ENCODE peak calls at places on chromosomes 12 and 14, in six cellular contexts. E is endothelial cell of umbilical vein, D is A549, O is K562, Q is GM12878, Z is HepG2. T is an unnamed sample.

GRCh38 chr14:74409441-74409840 is 16.6 kb downstream of the SYNDIG1L start:
- DNase-seq in E (no peak), D (no peak), O (no peak), Q (no peak), Z (no peak), T (no peak)

GRCh38 chr14:78576437-78577166 is 406.4 kb downstream of the NRXN3 start:
- DNase-seq in E (no peak), D (no peak), O (no peak), Q (no peak), Z (no peak), T (no peak)

GRCh38 chr12:47021298-47021697 is 58.1 kb upstream of the PCED1B start:
- DNase-seq in E (peak), D (peak), O (peak), Q (peak), Z (peak), T (peak)

GRCh38 chr14:28756896-28757570 is 9.6 kb upstream of the FOXG1 start:
- DNase-seq in E (peak), D (peak), O (no peak), Q (no peak), Z (peak), T (peak)

GRCh38 chr14:23483216-23483854 is 13.8 kb downstream of the NGDN start:
- DNase-seq in E (no peak), D (peak), O (peak), Q (no peak), Z (peak), T (peak)

GRCh38 chr12:1657616-1658167 is 28.7 kb downstream of the WNT5B start:
- DNase-seq in E (no peak), D (no peak), O (no peak), Q (no peak), Z (no peak), T (no peak)

GRCh38 chr14:83251402-83251801 is 1717.7 kb upstream of the SEL1L start:
- DNase-seq in E (no peak), D (no peak), O (no peak), Q (no peak), Z (no peak), T (no peak)

GRCh38 chr12:114691196-114691595 is 7.2 kb upstream of the TBX3 start:
- DNase-seq in E (no peak), D (no peak), O (no peak), Q (no peak), Z (no peak), T (no peak)

GRCh38 chr12:31362759-31363415 is 36.9 kb upstream of the SINHCAF start:
- DNase-seq in E (no peak), D (peak), O (peak), Q (peak), Z (peak), T (peak)

GRCh38 chr12:77833329-77833728 is 2.6 kb downstream of the NAV3 start:
- DNase-seq in E (no peak), D (no peak), O (no peak), Q (no peak), Z (no peak), T (no peak)

DNA sequence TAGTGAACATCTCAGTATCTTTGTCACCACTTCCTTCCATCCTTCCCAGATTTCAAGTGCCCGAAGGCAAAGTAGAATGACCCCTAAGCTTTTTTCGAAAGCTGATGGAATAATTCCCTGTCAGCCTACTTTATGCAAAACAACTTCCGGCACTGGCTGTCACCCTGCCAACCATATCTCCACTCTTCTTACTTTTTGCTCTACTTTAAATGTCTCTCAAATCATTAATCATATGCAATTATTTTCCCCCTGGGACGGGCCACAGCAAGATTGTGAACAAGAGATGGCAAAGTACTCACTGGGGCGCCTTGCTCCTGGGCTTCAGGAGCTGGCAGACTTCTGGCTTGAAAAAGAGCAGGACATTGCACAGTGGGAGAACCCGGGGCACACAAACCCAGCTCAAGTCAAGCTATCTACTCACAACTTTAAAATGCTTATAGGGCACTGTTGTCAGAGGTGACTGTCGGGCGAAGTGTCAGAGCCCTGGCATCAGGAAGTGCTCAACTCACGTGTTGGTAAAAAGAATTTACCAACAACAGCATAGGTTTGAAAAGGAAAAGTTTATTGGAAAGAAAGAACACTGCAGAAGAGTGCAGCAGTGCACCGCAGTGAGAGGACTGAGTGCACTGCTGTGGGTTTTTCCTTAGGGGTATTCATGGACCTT is 373.4 kb downstream of the PAWR start:
- DNase-seq in E (no peak), D (no peak), O (no peak), Q (no peak), Z (no peak), T (no peak)
- TF ChIP-seq MYC in E (no peak), D (no peak), O (no peak), Q (no peak), Z (no peak), T (no peak)

GRCh38 chr12:49946497-49946896 is 4.0 kb upstream of the AQP2 start:
- DNase-seq in E (no peak), D (no peak), O (no peak), Q (no peak), Z (no peak), T (no peak)

GRCh38 chr12:49946086-49946485 is 4.5 kb upstream of the AQP2 start:
- DNase-seq in E (no peak), D (no peak), O (no peak), Q (no peak), Z (no peak), T (no peak)

GRCh38 chr12:49944718-49945117 is 5.8 kb upstream of the AQP2 start:
- DNase-seq in E (no peak), D (no peak), O (no peak), Q (no peak), Z (no peak), T (no peak)

GRCh38 chr12:49944046-49944445 is 6.5 kb upstream of the AQP2 start:
- DNase-seq in E (no peak), D (no peak), O (no peak), Q (no peak), Z (no peak), T (no peak)

GRCh38 chr12:49945394-49946080 is 5.0 kb upstream of the AQP2 start:
- DNase-seq in E (peak), D (peak), O (peak), Q (peak), Z (peak), T (peak)
- TF ChIP-seq MYC in E (no peak), D (no peak), O (no peak), Q (no peak), Z (no peak), T (no peak)

GRCh38 chr12:50505386-50505827 is 622 bp downstream of the DIP2B start:
- DNase-seq in E (peak), D (no peak), O (peak), Q (no peak), Z (no peak), T (peak)
- TF ChIP-seq MYC in E (no peak), D (no peak), O (no peak), Q (no peak), Z (no peak), T (no peak)

DNA sequence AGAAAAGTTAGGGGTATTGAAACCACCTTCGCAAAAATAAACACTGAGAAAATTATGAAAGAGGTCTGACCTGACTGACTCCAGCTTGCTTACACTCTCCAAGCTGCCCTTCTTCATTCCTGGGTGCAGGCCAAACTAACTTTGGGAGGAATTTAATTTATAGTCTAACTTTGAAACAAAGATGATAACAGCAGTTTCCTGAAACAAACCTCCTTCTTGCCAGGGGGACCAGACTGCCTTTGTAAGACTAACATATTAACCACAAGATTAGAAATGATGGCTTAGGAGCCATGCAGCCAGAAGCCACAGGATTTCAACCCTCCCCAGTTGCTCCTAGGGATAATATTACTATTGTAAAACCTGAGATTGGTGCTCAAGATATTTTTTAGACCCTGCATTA is 13.8 kb upstream of the EEA1 start:
- DNase-seq in E (no peak), D (no peak), O (no peak), Q (no peak), Z (no peak), T (no peak)
- TF ChIP-seq MYC in E (no peak), D (no peak), O (no peak), Q (no peak), Z (no peak), T (no peak)

DNA sequence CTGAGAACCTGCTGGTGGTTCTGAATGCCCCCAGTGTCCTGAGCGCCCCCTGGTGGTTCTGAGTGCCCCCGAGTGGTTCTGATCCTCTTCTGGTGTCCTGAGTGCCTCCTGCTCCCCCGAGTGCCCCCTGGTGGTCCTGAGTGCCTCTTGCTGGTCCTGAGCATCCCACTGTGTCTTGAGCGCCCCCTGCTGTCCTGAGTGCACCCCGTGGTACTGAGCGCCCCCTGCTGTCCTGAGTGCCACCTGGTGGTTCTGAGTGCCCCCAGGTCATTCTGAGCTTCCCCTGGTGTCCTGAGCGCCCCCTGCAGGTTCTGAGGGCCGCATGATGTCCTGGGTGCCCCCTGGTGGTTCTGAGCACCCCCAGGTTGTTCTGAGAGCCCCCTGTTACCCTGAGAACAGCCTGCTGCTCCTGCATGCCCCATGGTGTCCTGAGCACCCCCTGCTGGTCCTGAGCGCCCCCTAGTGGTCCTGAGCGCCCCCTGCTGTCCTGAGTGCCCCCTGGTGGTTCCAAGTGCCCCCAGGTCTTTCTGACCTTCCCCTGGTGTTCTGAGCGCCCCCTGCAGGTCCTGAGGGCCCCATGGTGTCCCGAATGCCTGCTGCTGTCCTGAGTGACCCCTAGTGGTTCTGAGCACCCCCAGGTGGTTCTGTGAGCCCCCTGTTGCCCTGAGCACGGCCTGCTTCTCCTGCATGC is 1165.4 kb downstream of the TMEM121 start:
- DNase-seq in E (no peak), D (peak), O (peak), Q (peak), Z (peak), T (peak)
- TF ChIP-seq MYC in E (no peak), D (no peak), O (no peak), Q (no peak), Z (no peak), T (no peak)

GRCh38 chr12:62977419-62977818 is 42.5 kb upstream of the PPM1H start:
- DNase-seq in E (no peak), D (peak), O (no peak), Q (no peak), Z (no peak), T (no peak)
- TF ChIP-seq MYC in E (no peak), D (no peak), O (no peak), Q (no peak), Z (no peak), T (no peak)

DNA sequence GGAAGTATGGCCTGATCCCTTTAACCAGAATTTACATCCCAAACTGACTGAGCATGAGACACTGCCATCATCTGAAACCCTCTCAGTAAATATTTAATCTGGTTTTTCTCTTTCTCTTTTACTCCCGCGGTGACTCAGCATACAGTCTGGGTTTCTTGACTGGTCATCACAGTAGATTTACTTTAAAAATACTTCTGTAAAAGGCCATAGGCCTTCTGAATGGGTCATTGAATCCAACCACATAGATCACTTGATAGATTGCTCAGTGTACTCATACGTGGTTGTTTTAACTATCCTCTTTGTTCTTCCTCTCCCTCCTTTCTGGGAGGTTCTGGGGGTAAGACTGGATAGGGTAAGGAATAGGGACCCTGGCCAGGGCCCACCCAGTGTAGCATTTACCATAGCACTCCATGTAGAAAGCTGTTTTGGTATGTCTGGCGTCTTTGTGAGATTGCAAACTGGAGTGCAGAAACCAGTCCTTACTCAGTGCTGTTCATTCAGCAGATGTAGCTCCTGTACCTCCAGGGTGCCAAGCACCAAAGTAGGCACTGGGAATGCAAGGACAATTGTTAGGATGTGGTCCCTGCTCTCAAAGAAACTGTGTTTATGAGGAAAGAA is 165.7 kb downstream of the SRGAP1 start:
- DNase-seq in E (no peak), D (peak), O (no peak), Q (no peak), Z (peak), T (no peak)
- TF ChIP-seq MYC in E (no peak), D (no peak), O (no peak), Q (no peak), Z (no peak), T (no peak)

DNA sequence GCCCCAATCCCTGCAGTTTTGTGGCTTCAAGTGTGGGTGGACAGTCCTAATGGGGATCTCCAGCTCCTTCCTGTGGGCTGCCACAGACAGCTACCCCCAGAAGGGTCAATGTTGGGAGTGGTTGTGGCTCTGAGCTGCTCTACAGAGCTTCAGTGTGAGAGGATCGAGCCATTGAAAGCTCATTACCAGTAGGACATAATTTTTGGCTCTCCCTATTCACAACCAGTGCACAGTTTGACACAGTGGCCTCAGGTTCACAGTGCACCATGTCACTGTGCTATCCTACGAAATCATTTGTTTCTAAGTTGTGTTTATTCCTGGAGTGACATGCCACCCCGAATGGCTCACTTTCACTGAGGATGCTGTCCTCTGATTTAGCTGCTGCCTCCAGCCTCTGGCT is 22.8 kb downstream of the TMBIM6 start:
- DNase-seq in E (no peak), D (no peak), O (no peak), Q (no peak), Z (no peak), T (no peak)
- TF ChIP-seq MYC in E (no peak), D (no peak), O (no peak), Q (no peak), Z (no peak), T (no peak)

GRCh38 chr14:66233571-66233970 is 252.6 kb upstream of the CCDC196 start:
- DNase-seq in E (no peak), D (no peak), O (no peak), Q (no peak), Z (no peak), T (no peak)
- TF ChIP-seq MYC in E (no peak), D (no peak), O (no peak), Q (no peak), Z (no peak), T (no peak)

GRCh38 chr12:102769323-102769916 is 147.6 kb downstream of the PAH start:
- DNase-seq in E (peak), D (peak), O (peak), Q (peak), Z (peak), T (peak)
- TF ChIP-seq MYC in E (no peak), D (no peak), O (no peak), Q (no peak), Z (no peak), T (no peak)

T was measured in NB4.